ENCODE peak calls at places on chromosome 16, in six cellular contexts. One of them, this sample, is unnamed.

GRCh38 chr16:46830417-46830901 is 521 bp downstream of the C16orf87 start:
- DNase-seq in HTR-8/SVneo: no peak
- DNase-seq in activated CD8-positive, alpha-beta T cell treated with anti-CD3 and anti-CD28 coated beads, Interleukin-2, amount 10 ng/mL, durations not matched to agents 7 days and 5 days: peak; percentile 52
- DNase-seq in HT-29: peak; percentile 32
- DNase-seq in T-cell: no peak
- DNase-seq in activated CD4-positive, alpha-beta T cell treated with anti-CD3 and anti-CD28 coated beads for 1 hour: peak; percentile 12
- DNase-seq in this sample: no peak

GRCh38 chr16:52543654-52544053 is 3.3 kb downstream of the TOX3 start:
- DNase-seq in activated CD8-positive, alpha-beta T cell treated with anti-CD3 and anti-CD28 coated beads, Interleukin-2, amount 10 ng/mL, durations not matched to agents 7 days and 5 days: no peak
- DNase-seq in T-cell: no peak
- DNase-seq in HTR-8/SVneo: no peak
- DNase-seq in activated CD4-positive, alpha-beta T cell treated with anti-CD3 and anti-CD28 coated beads for 1 hour: no peak
- DNase-seq in HT-29: no peak
- DNase-seq in this sample: no peak

GRCh38 chr16:83125999-83126568 is 499.3 kb downstream of the CDH13 start:
- DNase-seq in HTR-8/SVneo: no peak
- DNase-seq in activated CD8-positive, alpha-beta T cell treated with anti-CD3 and anti-CD28 coated beads, Interleukin-2, amount 10 ng/mL, durations not matched to agents 7 days and 5 days: no peak
- DNase-seq in T-cell: no peak
- DNase-seq in HT-29: no peak
- DNase-seq in activated CD4-positive, alpha-beta T cell treated with anti-CD3 and anti-CD28 coated beads for 1 hour: no peak
- DNase-seq in this sample: no peak

GRCh38 chr16:83530293-83530692 is 277.5 kb upstream of the HSBP1 start:
- DNase-seq in activated CD8-positive, alpha-beta T cell treated with anti-CD3 and anti-CD28 coated beads, Interleukin-2, amount 10 ng/mL, durations not matched to agents 7 days and 5 days: no peak
- DNase-seq in HTR-8/SVneo: no peak
- DNase-seq in HT-29: no peak
- DNase-seq in activated CD4-positive, alpha-beta T cell treated with anti-CD3 and anti-CD28 coated beads for 1 hour: no peak
- DNase-seq in T-cell: no peak
- DNase-seq in this sample: no peak

GRCh38 chr16:12853972-12854371 is 47.4 kb upstream of the SHISA9 start:
- DNase-seq in T-cell: no peak
- DNase-seq in activated CD8-positive, alpha-beta T cell treated with anti-CD3 and anti-CD28 coated beads, Interleukin-2, amount 10 ng/mL, durations not matched to agents 7 days and 5 days: no peak
- DNase-seq in activated CD4-positive, alpha-beta T cell treated with anti-CD3 and anti-CD28 coated beads for 1 hour: no peak
- DNase-seq in HT-29: no peak
- DNase-seq in HTR-8/SVneo: no peak
- DNase-seq in this sample: no peak

GRCh38 chr16:73047221-73047535 is 750 bp downstream of the ZFHX3 start:
- DNase-seq in activated CD4-positive, alpha-beta T cell treated with anti-CD3 and anti-CD28 coated beads for 1 hour: no peak
- DNase-seq in HT-29: no peak
- DNase-seq in activated CD8-positive, alpha-beta T cell treated with anti-CD3 and anti-CD28 coated beads, Interleukin-2, amount 10 ng/mL, durations not matched to agents 7 days and 5 days: no peak
- DNase-seq in HTR-8/SVneo: no peak
- DNase-seq in T-cell: no peak
- DNase-seq in this sample: no peak

GRCh38 chr16:89017956-89018604 is 41.1 kb upstream of the CBFA2T3 start:
- DNase-seq in T-cell: no peak
- DNase-seq in activated CD8-positive, alpha-beta T cell treated with anti-CD3 and anti-CD28 coated beads, Interleukin-2, amount 10 ng/mL, durations not matched to agents 7 days and 5 days: no peak
- DNase-seq in HTR-8/SVneo: no peak
- DNase-seq in HT-29: no peak
- DNase-seq in activated CD4-positive, alpha-beta T cell treated with anti-CD3 and anti-CD28 coated beads for 1 hour: no peak
- DNase-seq in this sample: no peak

GRCh38 chr16:19645557-19645981 is 72.5 kb downstream of the KNOP1 start:
- DNase-seq in T-cell: no peak
- DNase-seq in activated CD4-positive, alpha-beta T cell treated with anti-CD3 and anti-CD28 coated beads for 1 hour: no peak
- DNase-seq in activated CD8-positive, alpha-beta T cell treated with anti-CD3 and anti-CD28 coated beads, Interleukin-2, amount 10 ng/mL, durations not matched to agents 7 days and 5 days: no peak
- DNase-seq in HTR-8/SVneo: no peak
- DNase-seq in HT-29: no peak
- DNase-seq in this sample: no peak

GRCh38 chr16:22814330-22815105 is 556 bp downstream of the HS3ST2 start:
- DNase-seq in activated CD8-positive, alpha-beta T cell treated with anti-CD3 and anti-CD28 coated beads, Interleukin-2, amount 10 ng/mL, durations not matched to agents 7 days and 5 days: no peak
- DNase-seq in HT-29: no peak
- DNase-seq in T-cell: no peak
- DNase-seq in HTR-8/SVneo: no peak
- DNase-seq in activated CD4-positive, alpha-beta T cell treated with anti-CD3 and anti-CD28 coated beads for 1 hour: no peak
- DNase-seq in this sample: no peak

GRCh38 chr16:50635505-50636392 is 45.4 kb downstream of the SNX20 start:
- DNase-seq in T-cell: no peak
- DNase-seq in activated CD4-positive, alpha-beta T cell treated with anti-CD3 and anti-CD28 coated beads for 1 hour: no peak
- DNase-seq in HTR-8/SVneo: no peak
- DNase-seq in HT-29: no peak
- DNase-seq in activated CD8-positive, alpha-beta T cell treated with anti-CD3 and anti-CD28 coated beads, Interleukin-2, amount 10 ng/mL, durations not matched to agents 7 days and 5 days: peak; percentile 44
- DNase-seq in this sample: no peak

GRCh38 chr16:56506941-56507340 is 12.9 kb downstream of the BBS2 start:
- DNase-seq in HT-29: no peak
- DNase-seq in activated CD8-positive, alpha-beta T cell treated with anti-CD3 and anti-CD28 coated beads, Interleukin-2, amount 10 ng/mL, durations not matched to agents 7 days and 5 days: no peak
- DNase-seq in activated CD4-positive, alpha-beta T cell treated with anti-CD3 and anti-CD28 coated beads for 1 hour: no peak
- DNase-seq in T-cell: no peak
- DNase-seq in HTR-8/SVneo: no peak
- DNase-seq in this sample: no peak

GRCh38 chr16:88541831-88542230 is 28.4 kb upstream of the ZC3H18 start:
- DNase-seq in activated CD8-positive, alpha-beta T cell treated with anti-CD3 and anti-CD28 coated beads, Interleukin-2, amount 10 ng/mL, durations not matched to agents 7 days and 5 days: no peak
- DNase-seq in T-cell: no peak
- DNase-seq in activated CD4-positive, alpha-beta T cell treated with anti-CD3 and anti-CD28 coated beads for 1 hour: no peak
- DNase-seq in HT-29: no peak
- DNase-seq in HTR-8/SVneo: no peak
- DNase-seq in this sample: no peak

GRCh38 chr16:66786551-66786950 is 14.8 kb downstream of the TERB1 start:
- DNase-seq in HT-29: no peak
- DNase-seq in activated CD4-positive, alpha-beta T cell treated with anti-CD3 and anti-CD28 coated beads for 1 hour: no peak
- DNase-seq in activated CD8-positive, alpha-beta T cell treated with anti-CD3 and anti-CD28 coated beads, Interleukin-2, amount 10 ng/mL, durations not matched to agents 7 days and 5 days: no peak
- DNase-seq in T-cell: no peak
- DNase-seq in HTR-8/SVneo: no peak
- DNase-seq in this sample: no peak

GRCh38 chr16:89317729-89318429 is 100.4 kb downstream of the ZNF778 start:
- DNase-seq in T-cell: no peak
- DNase-seq in HTR-8/SVneo: no peak
- DNase-seq in HT-29: no peak
- DNase-seq in activated CD4-positive, alpha-beta T cell treated with anti-CD3 and anti-CD28 coated beads for 1 hour: no peak
- DNase-seq in activated CD8-positive, alpha-beta T cell treated with anti-CD3 and anti-CD28 coated beads, Interleukin-2, amount 10 ng/mL, durations not matched to agents 7 days and 5 days: no peak
- DNase-seq in this sample: no peak